ENCODE peak calls at places on chromosomes 12 and 14, in four cellular contexts. One of them, this sample, is unnamed.
A peak's percentile ranks its signal among the peaks of the same experiment; 100 is the strongest.

GRCh38 chr12:54988402-54989054 is 4.0 kb upstream of the TESPA1 start:
- DNase-seq in suprapubic skin: peak; percentile 65
- DNase-seq in heart left ventricle: peak; percentile 82
- DNase-seq in spleen: peak; percentile 80
- DNase-seq in this sample: no peak

GRCh38 chr12:86456241-86456640 is 200.1 kb upstream of the MGAT4C start:
- DNase-seq in suprapubic skin: no peak
- DNase-seq in heart left ventricle: no peak
- DNase-seq in spleen: no peak
- DNase-seq in this sample: no peak

GRCh38 chr12:89166525-89166934 is 185.8 kb downstream of the DUSP6 start:
- DNase-seq in suprapubic skin: no peak
- DNase-seq in heart left ventricle: no peak
- DNase-seq in spleen: no peak
- DNase-seq in this sample: no peak

GRCh38 chr12:110639336-110640178 is 25.6 kb downstream of the TCTN1 start:
- DNase-seq in suprapubic skin: no peak
- DNase-seq in heart left ventricle: no peak
- DNase-seq in spleen: no peak
- DNase-seq in this sample: no peak

GRCh38 chr12:74747305-74747704 is 209.7 kb downstream of the ATXN7L3B start:
- DNase-seq in suprapubic skin: no peak
- DNase-seq in heart left ventricle: no peak
- DNase-seq in spleen: no peak
- DNase-seq in this sample: no peak

GRCh38 chr12:115833704-115834103 is 443.8 kb downstream of the MED13L start:
- DNase-seq in suprapubic skin: no peak
- DNase-seq in heart left ventricle: no peak
- DNase-seq in spleen: no peak
- DNase-seq in this sample: no peak

GRCh38 chr14:54881761-54882401 is 20.7 kb downstream of the GCH1 start:
- DNase-seq in suprapubic skin: no peak
- DNase-seq in heart left ventricle: no peak
- DNase-seq in spleen: no peak
- DNase-seq in this sample: no peak

GRCh38 chr14:99578541-99579044 is 25.4 kb downstream of the CCDC85C start:
- DNase-seq in suprapubic skin: no peak
- DNase-seq in heart left ventricle: peak; percentile 73
- DNase-seq in spleen: no peak
- DNase-seq in this sample: no peak

GRCh38 chr12:12442548-12443071 is 85.7 kb downstream of the BORCS5 start:
- DNase-seq in suprapubic skin: no peak
- DNase-seq in heart left ventricle: no peak
- DNase-seq in spleen: no peak
- DNase-seq in this sample: no peak

GRCh38 chr12:86551146-86551571 is 295.0 kb upstream of the MGAT4C start:
- DNase-seq in suprapubic skin: no peak
- DNase-seq in heart left ventricle: peak; percentile 32
- DNase-seq in spleen: peak; percentile 57
- DNase-seq in this sample: no peak

GRCh38 chr14:100781952-100782351 is 44.0 kb upstream of the MEG3 start:
- DNase-seq in suprapubic skin: peak; percentile 18
- DNase-seq in heart left ventricle: peak; percentile 12
- DNase-seq in spleen: peak; percentile 14
- DNase-seq in this sample: peak; percentile 22

GRCh38 chr12:105382771-105383632 is 52.5 kb downstream of the C12orf75 start:
- DNase-seq in suprapubic skin: no peak
- DNase-seq in heart left ventricle: no peak
- DNase-seq in spleen: no peak
- DNase-seq in this sample: no peak

GRCh38 chr12:30753233-30753632 is 1.5 kb downstream of the CAPRIN2 start:
- DNase-seq in suprapubic skin: no peak
- DNase-seq in heart left ventricle: no peak
- DNase-seq in spleen: no peak
- DNase-seq in this sample: no peak

GRCh38 chr14:64556526-64556925 is 6.8 kb downstream of the PPP1R36 start:
- DNase-seq in suprapubic skin: no peak
- DNase-seq in heart left ventricle: no peak
- DNase-seq in spleen: no peak
- DNase-seq in this sample: no peak

GRCh38 chr12:124613151-124613585 is 45.8 kb upstream of the NCOR2 start:
- DNase-seq in suprapubic skin: no peak
- DNase-seq in heart left ventricle: no peak
- DNase-seq in spleen: no peak
- DNase-seq in this sample: no peak

GRCh38 chr12:28090835-28091234 is 99.4 kb upstream of the CCDC91 start:
- DNase-seq in suprapubic skin: no peak
- DNase-seq in heart left ventricle: no peak
- DNase-seq in spleen: no peak
- DNase-seq in this sample: no peak

GRCh38 chr12:6970096-6970527 is 352 bp downstream of the PHB2 start:
- DNase-seq in suprapubic skin: peak; percentile 82
- DNase-seq in heart left ventricle: no peak
- DNase-seq in spleen: no peak
- DNase-seq in this sample: peak; percentile 64

DNA sequence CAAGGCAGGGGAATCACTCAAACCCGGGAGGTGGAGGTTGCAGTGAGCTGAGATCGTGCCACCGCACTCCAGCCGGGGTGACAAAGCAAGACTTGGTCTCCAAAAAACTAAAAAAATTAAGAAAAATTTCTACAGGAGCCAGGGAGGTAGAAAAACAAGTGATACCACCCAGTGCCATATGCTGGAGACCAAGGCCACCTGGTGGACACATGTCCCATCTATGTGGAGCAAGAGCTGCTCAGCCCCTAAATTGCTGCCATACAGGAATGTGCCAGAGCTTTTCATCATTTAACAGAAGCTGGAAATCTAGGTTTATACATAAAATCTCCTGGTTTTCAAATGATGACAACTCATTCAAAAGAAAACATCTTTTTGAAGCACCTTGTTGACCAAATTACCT is 61.4 kb upstream of the ELK3 start:
- DNase-seq in suprapubic skin: no peak
- DNase-seq in heart left ventricle: no peak
- DNase-seq in spleen: no peak
- DNase-seq in this sample: no peak
- TF ChIP-seq CTCF in suprapubic skin: no peak
- TF ChIP-seq CTCF in heart left ventricle: no peak
- TF ChIP-seq CTCF in spleen: no peak
- TF ChIP-seq CTCF in this sample: peak; percentile 16

DNA sequence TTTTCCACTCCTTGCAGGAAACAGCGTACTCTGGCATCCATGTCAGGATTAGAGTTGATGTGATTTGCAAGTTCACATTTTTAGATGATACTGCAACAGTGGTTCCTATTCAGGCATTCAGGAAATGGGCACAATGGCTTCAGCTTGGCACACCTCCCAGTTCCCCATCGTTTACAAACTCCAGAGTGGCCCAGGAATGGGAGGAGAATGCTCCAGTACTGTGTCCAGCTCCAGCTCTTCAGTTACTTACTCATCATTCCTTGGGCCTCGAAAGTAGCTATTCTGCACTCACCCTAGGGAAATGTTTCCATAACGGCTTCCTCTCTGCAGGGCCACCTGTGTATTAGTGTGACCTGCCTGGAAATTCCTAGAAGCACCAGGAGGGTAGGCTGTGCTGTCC is 239.7 kb upstream of the RGS6 start:
- DNase-seq in suprapubic skin: no peak
- DNase-seq in heart left ventricle: no peak
- DNase-seq in spleen: no peak
- DNase-seq in this sample: no peak
- H3K27ac ChIP-seq in suprapubic skin: no peak overlapping the region
- H3K27ac ChIP-seq in heart left ventricle: no peak overlapping the region
- H3K27ac ChIP-seq in spleen: peak overlapping the region; percentile 11
- H3K27ac ChIP-seq in this sample: no peak overlapping the region

DNA sequence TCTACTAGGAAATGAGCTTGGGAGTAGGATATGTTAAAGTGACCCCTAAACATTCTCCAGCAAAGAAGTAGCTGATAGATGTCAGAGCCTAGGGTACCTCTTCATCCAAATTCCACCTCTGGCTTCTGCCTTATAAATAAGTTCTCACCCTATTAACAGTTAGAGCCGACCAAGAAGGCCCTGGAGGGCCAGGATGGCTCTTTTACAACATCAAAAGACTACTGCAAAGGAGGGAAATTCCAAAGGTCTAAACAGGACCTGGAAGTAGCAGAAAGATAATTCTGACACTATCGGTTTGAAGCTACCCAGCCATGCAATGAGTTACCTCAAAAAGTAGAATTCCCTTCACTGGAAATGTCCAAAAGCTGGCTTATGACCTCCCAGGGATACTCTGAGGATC is 90.0 kb downstream of the PPM1H start:
- DNase-seq in suprapubic skin: no peak
- DNase-seq in heart left ventricle: no peak
- DNase-seq in spleen: no peak
- DNase-seq in this sample: no peak
- TF ChIP-seq CTCF in suprapubic skin: no peak
- TF ChIP-seq CTCF in heart left ventricle: no peak
- TF ChIP-seq CTCF in spleen: no peak
- TF ChIP-seq CTCF in this sample: no peak

GRCh38 chr14:94571395-94571794 is 9.8 kb upstream of the SERPINA5 start:
- DNase-seq in suprapubic skin: no peak
- DNase-seq in heart left ventricle: no peak
- DNase-seq in spleen: no peak
- DNase-seq in this sample: no peak
- H3K27ac ChIP-seq in suprapubic skin: peak overlapping the region; percentile 14
- H3K27ac ChIP-seq in heart left ventricle: no peak overlapping the region
- H3K27ac ChIP-seq in spleen: peak overlapping the region; percentile 73
- H3K27ac ChIP-seq in this sample: no peak overlapping the region

GRCh38 chr14:97414718-97415098 is 617.5 kb downstream of the VRK1 start:
- DNase-seq in suprapubic skin: no peak
- DNase-seq in heart left ventricle: no peak
- DNase-seq in spleen: no peak
- DNase-seq in this sample: no peak
- TF ChIP-seq CTCF in suprapubic skin: no peak
- TF ChIP-seq CTCF in heart left ventricle: no peak
- TF ChIP-seq CTCF in spleen: no peak
- TF ChIP-seq CTCF in this sample: no peak

GRCh38 chr14:50013198-50013918 is 103.0 kb downstream of the VCPKMT start:
- DNase-seq in suprapubic skin: no peak
- DNase-seq in heart left ventricle: no peak
- DNase-seq in spleen: no peak
- DNase-seq in this sample: peak; percentile 81

GRCh38 chr14:50012644-50013043 is 103.7 kb downstream of the VCPKMT start:
- DNase-seq in suprapubic skin: no peak
- DNase-seq in heart left ventricle: no peak
- DNase-seq in spleen: no peak
- DNase-seq in this sample: no peak

GRCh38 chr14:50008562-50009355 is 107.6 kb downstream of the VCPKMT start:
- DNase-seq in suprapubic skin: no peak
- DNase-seq in heart left ventricle: no peak
- DNase-seq in spleen: no peak
- DNase-seq in this sample: peak; percentile 93

GRCh38 chr14:50011242-50011641 is 105.1 kb downstream of the VCPKMT start:
- DNase-seq in suprapubic skin: no peak
- DNase-seq in heart left ventricle: no peak
- DNase-seq in spleen: no peak
- DNase-seq in this sample: no peak

DNA sequence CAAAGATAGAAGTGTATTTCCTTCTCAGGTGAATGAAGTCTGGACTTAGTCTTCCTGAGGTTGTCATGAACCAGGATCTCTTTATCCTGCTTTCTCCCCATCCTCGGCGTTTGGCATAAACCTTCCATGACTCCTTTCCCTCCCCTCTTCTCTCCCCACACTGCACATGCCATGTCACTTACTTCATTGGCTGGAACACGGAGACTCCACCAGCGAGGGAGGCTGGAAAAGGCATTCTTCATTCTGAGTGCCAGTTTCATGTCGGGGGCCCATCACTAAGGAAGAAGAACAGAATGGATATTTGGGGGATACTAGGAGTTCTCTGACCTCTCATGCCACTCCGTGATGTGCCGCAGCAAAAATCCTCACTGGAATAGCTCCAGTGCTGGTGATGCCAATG is 105.6 kb downstream of the VCPKMT start:
- DNase-seq in suprapubic skin: no peak
- DNase-seq in heart left ventricle: no peak
- DNase-seq in spleen: no peak
- DNase-seq in this sample: no peak
- H3K27ac ChIP-seq in suprapubic skin: no peak overlapping the region
- H3K27ac ChIP-seq in heart left ventricle: no peak overlapping the region
- H3K27ac ChIP-seq in spleen: no peak overlapping the region
- H3K27ac ChIP-seq in this sample: peak overlapping the region; percentile 95

DNA sequence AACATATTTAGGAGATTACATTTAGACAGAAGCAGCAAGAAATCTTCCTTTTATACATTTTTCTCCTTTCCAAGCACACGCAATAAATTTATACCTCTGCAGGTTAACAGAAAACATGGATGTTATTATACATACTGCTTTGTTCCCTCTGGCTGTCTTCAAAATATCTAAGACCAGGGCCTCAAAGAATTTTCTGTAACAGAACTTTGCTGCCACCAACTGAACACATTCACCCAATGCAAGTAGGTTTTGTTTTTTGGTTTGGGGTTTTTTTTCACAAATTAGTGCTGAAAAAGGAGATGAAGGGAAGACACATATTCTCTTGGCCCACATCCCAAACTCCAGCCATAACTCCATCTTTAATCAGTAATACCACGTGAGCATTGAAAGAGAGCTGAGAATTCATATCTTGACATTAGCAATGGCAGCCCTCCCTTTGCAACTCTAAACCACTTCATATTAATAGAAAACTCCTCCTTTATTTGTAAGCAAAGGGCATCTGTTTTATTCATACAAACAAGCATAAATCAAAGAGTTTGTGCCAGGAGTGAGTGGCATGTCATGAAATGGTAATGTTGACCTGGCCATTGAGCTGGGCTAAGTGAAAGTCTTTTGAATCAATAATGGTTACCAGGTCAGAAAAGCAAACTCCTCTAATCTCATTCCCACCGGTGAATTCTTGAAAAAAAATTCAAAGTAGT is 150.8 kb upstream of the FSCB start:
- DNase-seq in suprapubic skin: no peak
- DNase-seq in heart left ventricle: no peak
- DNase-seq in spleen: no peak
- DNase-seq in this sample: no peak
- TF ChIP-seq CTCF in suprapubic skin: peak; percentile 7
- TF ChIP-seq CTCF in heart left ventricle: no peak
- TF ChIP-seq CTCF in spleen: peak; percentile 13
- TF ChIP-seq CTCF in this sample: peak; percentile 58

GRCh38 chr12:120225852-120226640 is 25.1 kb upstream of the RPLP0 start:
- DNase-seq in suprapubic skin: no peak
- DNase-seq in heart left ventricle: no peak
- DNase-seq in spleen: peak; percentile 90
- DNase-seq in this sample: no peak
- H3K27ac ChIP-seq in suprapubic skin: peak overlapping the region; percentile 16
- H3K27ac ChIP-seq in heart left ventricle: peak overlapping the region; percentile 48
- H3K27ac ChIP-seq in spleen: peak overlapping the region; percentile 67
- H3K27ac ChIP-seq in this sample: peak overlapping the region; percentile 100

This sample was measured in RWPE2.